ENCODE peak calls at places on chromosomes 2 and 18, in eight cellular contexts. M is GM20000; P is endothelial cell; O is adrenal gland; H is sigmoid colon; L is psoas muscle; N is foreskin fibroblast; R is activated CD8-positive, alpha-beta T cell treated with anti-CD3 and anti-CD28 coated beads for 36 hours. E is an unnamed sample.

GRCh38 chr18:52723456-52724065 is 383.6 kb downstream of the DCC start:
- DNase-seq in P (no peak), N (peak; percentile 1), R (no peak), L (no peak), O (no peak), M (no peak), H (no peak), E (no peak)

GRCh38 chr2:195318440-195319111 is 338.4 kb upstream of the SLC39A10 start:
- DNase-seq in N (peak; percentile 63), H (no peak), R (peak; percentile 63), L (no peak), P (peak; percentile 38), M (peak; percentile 42), O (peak; percentile 62), E (peak; percentile 26)

GRCh38 chr2:85541753-85542457 is 2.9 kb downstream of the MAT2A start:
- DNase-seq in M (no peak), R (no peak), P (no peak), H (no peak), O (no peak), L (no peak), N (peak; percentile 48), E (no peak)

GRCh38 chr2:151374426-151374825 is 17.0 kb downstream of the TNFAIP6 start:
- DNase-seq in N (peak; percentile 85), P (no peak), O (no peak), R (peak; percentile 6), H (no peak), M (peak; percentile 25), L (no peak), E (peak; percentile 31)

GRCh38 chr2:147198651-147199171 is 646.1 kb upstream of the ACVR2A start:
- DNase-seq in H (no peak), R (no peak), N (peak; percentile 58), P (no peak), O (no peak), M (no peak), L (no peak), E (no peak)

GRCh38 chr2:27010139-27010538 is 22.6 kb upstream of the TMEM214 start:
- DNase-seq in P (no peak), R (no peak), H (no peak), M (no peak), L (no peak), O (no peak), N (no peak), E (no peak)

GRCh38 chr2:111715987-111716900 is 167.7 kb downstream of the ANAPC1 start:
- DNase-seq in P (no peak), H (no peak), O (no peak), N (peak; percentile 42), M (no peak), L (no peak), R (no peak), E (no peak)

GRCh38 chr2:105136394-105136793 is 98.5 kb downstream of the MRPS9 start:
- DNase-seq in H (no peak), O (no peak), M (no peak), P (no peak), N (no peak), R (no peak), L (no peak), E (no peak)

GRCh38 chr18:36496022-36496421 is 198.5 kb downstream of the FHOD3 start:
- DNase-seq in P (no peak), N (no peak), H (no peak), M (peak; percentile 13), R (peak; percentile 35), O (no peak), L (no peak), E (no peak)

GRCh38 chr18:27954226-27954625 is 222.7 kb downstream of the CDH2 start:
- DNase-seq in H (no peak), M (no peak), R (no peak), N (peak; percentile 45), L (no peak), O (no peak), P (no peak), E (no peak)

GRCh38 chr2:172672999-172673726 is 62.5 kb upstream of the RAPGEF4 start:
- DNase-seq in R (no peak), N (peak; percentile 66), O (no peak), L (no peak), M (no peak), H (no peak), P (no peak), E (no peak)

GRCh38 chr18:44725300-44726096 is 44.8 kb downstream of the SETBP1 start:
- DNase-seq in H (peak; percentile 76), M (peak; percentile 56), P (no peak), R (peak; percentile 82), O (peak; percentile 35), L (peak; percentile 54), N (peak; percentile 73), E (peak; percentile 43)

GRCh38 chr2:231219289-231219688 is 20.9 kb downstream of the ARMC9 start:
- DNase-seq in R (no peak), P (no peak), O (no peak), H (no peak), N (no peak), M (no peak), L (no peak), E (no peak)

GRCh38 chr18:35024196-35024595 is 17.0 kb upstream of the MAPRE2 start:
- DNase-seq in H (no peak), O (no peak), M (no peak), N (peak; percentile 58), R (no peak), P (no peak), L (no peak), E (no peak)

DNA sequence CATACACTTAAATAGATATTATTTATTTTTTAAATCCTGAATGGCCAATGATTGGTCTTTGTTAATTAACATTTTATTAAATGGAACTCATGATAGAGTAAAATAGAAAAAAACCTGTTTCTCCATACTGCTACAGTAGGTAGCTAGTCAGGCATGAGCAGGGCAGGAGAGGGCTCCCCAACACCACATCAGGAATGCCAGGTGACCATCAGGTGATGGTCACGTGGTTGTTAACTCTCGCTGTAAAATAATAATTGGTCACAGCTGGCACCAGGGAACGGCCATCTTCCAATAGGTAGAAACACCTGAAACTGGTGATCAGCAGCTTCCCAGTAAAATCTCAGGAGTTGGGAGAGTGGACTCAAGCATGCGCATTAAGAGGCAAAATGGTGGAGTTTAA is 172.2 kb downstream of the MEIS1 start:
- DNase-seq in L (no peak), N (no peak), R (no peak), O (no peak), H (no peak), P (no peak), M (no peak), E (no peak)
- TF ChIP-seq CTCF in L (no peak), N (no peak), R (no peak), O (no peak), H (no peak), P (no peak), M (no peak), E (no peak)

GRCh38 chr2:138829326-138829725 is 49.1 kb upstream of the NXPH2 start:
- DNase-seq in N (peak; percentile 24), H (no peak), O (peak; percentile 7), M (peak; percentile 22), L (no peak), R (peak; percentile 63), P (peak; percentile 74), E (peak; percentile 9)
- TF ChIP-seq CTCF in N (no peak), H (no peak), O (no peak), M (peak; percentile 27), L (peak; percentile 20), R (no peak), P (peak; percentile 33), E (peak; percentile 47)

GRCh38 chr2:141942006-141942789 is 188.6 kb downstream of the LRP1B start:
- DNase-seq in L (no peak), P (no peak), O (no peak), M (no peak), N (peak; percentile 24), H (no peak), R (no peak), E (no peak)
- TF ChIP-seq CTCF in L (no peak), P (peak; percentile 68), O (no peak), M (no peak), N (peak; percentile 23), H (no peak), R (no peak), E (no peak)

GRCh38 chr2:237319887-237320286 is 94.1 kb downstream of the COL6A3 start:
- DNase-seq in H (peak; percentile 25), N (no peak), R (no peak), L (no peak), O (no peak), M (no peak), P (no peak), E (no peak)
- TF ChIP-seq CTCF in H (no peak), N (no peak), R (no peak), L (no peak), O (no peak), M (no peak), P (no peak), E (no peak)

GRCh38 chr2:10141736-10142639 is 19.4 kb downstream of the RRM2 start:
- DNase-seq in M (peak; percentile 45), N (peak; percentile 35), R (peak; percentile 45), P (peak; percentile 42), H (peak; percentile 57), L (no peak), O (peak; percentile 57), E (no peak)

GRCh38 chr2:10142640-10142965 is 20.1 kb downstream of the RRM2 start:
- DNase-seq in M (no peak), L (no peak), P (no peak), N (no peak), O (no peak), R (no peak), H (no peak), E (no peak)

GRCh38 chr2:10137053-10137843 is 14.7 kb downstream of the RRM2 start:
- DNase-seq in O (no peak), L (no peak), R (no peak), H (peak; percentile 33), N (no peak), P (no peak), M (no peak), E (no peak)

GRCh38 chr2:10139536-10139935 is 17.0 kb downstream of the RRM2 start:
- DNase-seq in O (no peak), H (no peak), P (no peak), M (no peak), N (no peak), R (no peak), L (no peak), E (no peak)

GRCh38 chr2:10140841-10141610 is 18.5 kb downstream of the RRM2 start:
- DNase-seq in L (no peak), O (no peak), M (no peak), P (no peak), R (no peak), N (no peak), H (peak; percentile 22), E (no peak)
- TF ChIP-seq CTCF in L (no peak), O (no peak), M (no peak), P (no peak), R (no peak), N (peak; percentile 5), H (no peak), E (no peak)

GRCh38 chr2:219737270-219737691 is 109.9 kb downstream of the SLC4A3 start:
- DNase-seq in L (no peak), P (peak; percentile 10), N (peak; percentile 41), H (no peak), M (no peak), O (no peak), R (no peak), E (no peak)
- TF ChIP-seq CTCF in L (peak; percentile 29), P (no peak), N (peak; percentile 74), H (no peak), M (no peak), O (peak; percentile 28), R (no peak), E (peak; percentile 19)

GRCh38 chr2:36407403-36407802 is 51.8 kb downstream of the CRIM1 start:
- DNase-seq in O (no peak), H (no peak), R (no peak), M (no peak), N (no peak), P (no peak), L (no peak), E (no peak)
- TF ChIP-seq CTCF in O (no peak), H (no peak), R (no peak), M (no peak), N (no peak), P (no peak), L (no peak), E (no peak)